ENCODE peak calls at places on chromosomes 7 and 10, in nine cellular contexts. O, T, S, X, V, J, B, Z and Y are unnamed samples.

GRCh38 chr7:71752171-71752935 is 620.4 kb downstream of the GALNT17 start:
- DNase-seq in O (peak), T (no peak), S (no peak), X (peak), V (peak), J (peak), B (no peak), Z (peak), Y (peak)

GRCh38 chr7:30238721-30239441 is 45.5 kb upstream of the ZNRF2 start:
- DNase-seq in O (peak), T (no peak), S (peak), X (no peak), V (peak), J (peak), B (peak), Z (no peak), Y (no peak)

GRCh38 chr10:119686465-119687191 is 35.4 kb downstream of the BAG3 start:
- DNase-seq in O (peak), T (peak), S (peak), X (peak), V (peak), J (peak), B (peak), Z (peak), Y (peak)

GRCh38 chr7:157018328-157018996 is 8.0 kb upstream of the MNX1 start:
- DNase-seq in O (no peak), T (no peak), S (no peak), X (no peak), V (no peak), J (no peak), B (no peak), Z (no peak), Y (no peak)

GRCh38 chr7:106757846-106758245 is 96.9 kb upstream of the CCDC71L start:
- DNase-seq in O (no peak), T (no peak), S (peak), X (no peak), V (no peak), J (peak), B (peak), Z (no peak), Y (no peak)

GRCh38 chr10:42242135-42242805 is 396.1 kb downstream of the ZNF33B start:
- DNase-seq in O (no peak), T (no peak), S (no peak), X (no peak), V (no peak), J (no peak), B (no peak), Z (no peak), Y (no peak)

GRCh38 chr10:101053516-101053915 is 8.3 kb upstream of the KAZALD1 start:
- DNase-seq in O (no peak), T (no peak), S (no peak), X (no peak), V (no peak), J (no peak), B (no peak), Z (no peak), Y (no peak)

GRCh38 chr7:157442456-157442855 is 105.7 kb downstream of the DNAJB6 start:
- DNase-seq in O (peak), T (no peak), S (no peak), X (no peak), V (peak), J (no peak), B (no peak), Z (no peak), Y (no peak)

GRCh38 chr7:77903597-77903996 is 105.0 kb downstream of the PHTF2 start:
- DNase-seq in O (no peak), T (no peak), S (no peak), X (no peak), V (no peak), J (no peak), B (no peak), Z (no peak), Y (no peak)

GRCh38 chr7:151745090-151745638 is 131.8 kb downstream of the PRKAG2 start:
- DNase-seq in O (peak), T (no peak), S (peak), X (no peak), V (peak), J (no peak), B (peak), Z (no peak), Y (peak)

GRCh38 chr10:101285519-101286070 is 56.3 kb upstream of the LBX1 start:
- DNase-seq in O (no peak), T (no peak), S (no peak), X (no peak), V (no peak), J (peak), B (no peak), Z (no peak), Y (no peak)

GRCh38 chr7:106111671-106112117 is 418 bp downstream of the SYPL1 start:
- DNase-seq in O (peak), T (no peak), S (peak), X (no peak), V (peak), J (peak), B (peak), Z (peak), Y (peak)

GRCh38 chr7:75611557-75612178 is 119.5 kb downstream of the SPDYE5 start:
- DNase-seq in O (peak), T (no peak), S (peak), X (peak), V (peak), J (no peak), B (peak), Z (peak), Y (peak)

GRCh38 chr10:29947701-29948060 is 111.7 kb downstream of the JCAD start:
- DNase-seq in O (no peak), T (no peak), S (no peak), X (no peak), V (no peak), J (no peak), B (no peak), Z (no peak), Y (no peak)

GRCh38 chr7:107966701-107967100 is 36.3 kb downstream of the LAMB1 start:
- DNase-seq in O (no peak), T (no peak), S (no peak), X (no peak), V (no peak), J (peak), B (peak), Z (no peak), Y (no peak)

GRCh38 chr10:110165867-110166266 is 41.5 kb upstream of the MXI1 start:
- DNase-seq in O (no peak), T (no peak), S (no peak), X (no peak), V (no peak), J (no peak), B (no peak), Z (no peak), Y (no peak)

GRCh38 chr10:72321248-72322029 is 33.3 kb downstream of the DNAJB12 start:
- DNase-seq in O (no peak), T (no peak), S (no peak), X (no peak), V (no peak), J (no peak), B (no peak), Z (no peak), Y (peak)

GRCh38 chr7:47937711-47938573 is 10.3 kb downstream of the PKD1L1 start:
- DNase-seq in O (no peak), T (no peak), S (no peak), X (no peak), V (no peak), J (no peak), B (no peak), Z (no peak), Y (no peak)

GRCh38 chr10:132614431-132615341 is 77.1 kb downstream of the INPP5A start:
- DNase-seq in O (no peak), T (no peak), S (no peak), X (no peak), V (no peak), J (no peak), B (no peak), Z (no peak), Y (no peak)

GRCh38 chr7:98372993-98373392 is 27.9 kb downstream of the BAIAP2L1 start:
- DNase-seq in O (no peak), T (no peak), S (no peak), X (no peak), V (no peak), J (no peak), B (peak), Z (no peak), Y (no peak)

GRCh38 chr10:69696073-69696731 is 66.2 kb downstream of the FAM241B start:
- DNase-seq in O (no peak), T (no peak), S (no peak), X (no peak), V (no peak), J (no peak), B (peak), Z (peak), Y (peak)

GRCh38 chr7:107945332-107945731 is 54.3 kb downstream of the DLD start:
- DNase-seq in O (no peak), T (no peak), S (no peak), X (no peak), V (no peak), J (no peak), B (peak), Z (no peak), Y (no peak)

GRCh38 chr10:108775911-108776475 is 1147.3 kb downstream of the XPNPEP1 start:
- DNase-seq in O (no peak), T (no peak), S (no peak), X (no peak), V (no peak), J (no peak), B (no peak), Z (no peak), Y (no peak)

GRCh38 chr7:33904680-33905388 is 505 bp upstream of the BMPER start:
- DNase-seq in O (peak), T (no peak), S (no peak), X (peak), V (peak), J (peak), B (peak), Z (peak), Y (peak)

GRCh38 chr10:3886666-3887251 is 101.8 kb upstream of the KLF6 start:
- DNase-seq in O (no peak), T (no peak), S (peak), X (no peak), V (no peak), J (no peak), B (peak), Z (no peak), Y (no peak)